ENCODE peak calls at places on chromosomes 7 and 10, in four cellular contexts. D is fibroblast of the aortic adventitia, M is fibroblast of mammary gland, B is IMR-90. H is an unnamed sample.

GRCh38 chr7:100556541-100556940 is 17.2 kb downstream of the SAP25 start:
- DNase-seq in M (peak), D (peak), B (peak), H (no peak)

GRCh38 chr10:124344266-124344590 is 74.5 kb downstream of the OAT start:
- DNase-seq in M (no peak), B (no peak), D (no peak), H (no peak)

GRCh38 chr7:111756687-111757178 is 194.4 kb upstream of the IMMP2L start:
- DNase-seq in M (peak), B (peak), D (peak), H (no peak)

GRCh38 chr10:124722812-124723783 is 21.1 kb downstream of the FAM53B start:
- DNase-seq in B (no peak), D (no peak), M (no peak), H (peak)

GRCh38 chr10:8489823-8490222 is 435.3 kb downstream of the GATA3 start:
- DNase-seq in D (no peak), M (no peak), B (no peak), H (no peak)

GRCh38 chr10:29479081-29479917 is 155.5 kb downstream of the SVIL start:
- DNase-seq in D (no peak), B (peak), M (no peak), H (no peak)

GRCh38 chr10:31147220-31147608 is 115.5 kb upstream of the ZNF438 start:
- DNase-seq in B (peak), M (peak), D (peak), H (no peak)

GRCh38 chr7:140062118-140062527 is 628 bp downstream of the PARP12 start:
- DNase-seq in M (no peak), B (no peak), D (no peak), H (peak)

GRCh38 chr10:133019651-133020050 is 68.1 kb upstream of the ADGRA1 start:
- DNase-seq in B (no peak), D (no peak), M (no peak), H (no peak)

GRCh38 chr7:108030536-108030935 is 27.6 kb upstream of the LAMB1 start:
- DNase-seq in M (peak), B (peak), D (no peak), H (no peak)

GRCh38 chr7:99433158-99433557 is 5.4 kb downstream of the PTCD1 start:
- DNase-seq in D (no peak), B (no peak), M (no peak), H (no peak)
- TF ChIP-seq CTCF in D (no peak), B (no peak), M (no peak), H (no peak)

DNA sequence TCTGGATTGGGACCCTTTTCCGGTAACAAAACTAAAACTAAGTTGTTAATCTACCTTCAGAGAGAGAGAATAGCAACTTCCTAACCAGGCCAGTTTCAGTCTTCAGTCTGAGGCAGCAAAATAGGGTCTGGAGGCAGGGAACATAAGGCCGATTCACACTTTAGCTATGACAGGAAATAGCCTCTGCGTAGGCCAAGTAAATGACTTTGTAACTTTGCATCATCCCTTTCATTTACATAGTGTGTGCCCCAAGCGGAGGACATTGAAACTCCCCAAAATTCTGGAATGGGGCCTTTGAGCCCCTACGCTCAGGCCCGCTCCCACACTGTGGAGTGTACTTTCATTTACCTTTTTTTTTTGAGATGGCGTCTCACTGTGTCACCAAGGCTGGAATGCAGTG is 1.7 kb upstream of the UPP1 start:
- DNase-seq in D (peak), M (peak), B (peak), H (no peak)
- TF ChIP-seq CTCF in D (peak), M (no peak), B (peak), H (no peak)

GRCh38 chr10:93064874-93065660 is 4.5 kb downstream of the CYP26C1 start:
- DNase-seq in M (no peak), B (no peak), D (no peak), H (no peak)

GRCh38 chr10:93067443-93068365 is 6.0 kb upstream of the CYP26A1 start:
- DNase-seq in B (no peak), M (no peak), D (no peak), H (peak)

GRCh38 chr10:93066544-93066913 is 5.9 kb downstream of the CYP26C1 start:
- DNase-seq in D (no peak), B (no peak), M (no peak), H (no peak)

GRCh38 chr10:93063977-93064660 is 3.5 kb downstream of the CYP26C1 start:
- DNase-seq in D (no peak), M (no peak), B (no peak), H (no peak)

GRCh38 chr10:93065675-93066543 is 5.3 kb downstream of the CYP26C1 start:
- DNase-seq in M (no peak), B (no peak), D (no peak), H (peak)
- TF ChIP-seq CTCF in M (no peak), B (peak), D (no peak), H (no peak)

DNA sequence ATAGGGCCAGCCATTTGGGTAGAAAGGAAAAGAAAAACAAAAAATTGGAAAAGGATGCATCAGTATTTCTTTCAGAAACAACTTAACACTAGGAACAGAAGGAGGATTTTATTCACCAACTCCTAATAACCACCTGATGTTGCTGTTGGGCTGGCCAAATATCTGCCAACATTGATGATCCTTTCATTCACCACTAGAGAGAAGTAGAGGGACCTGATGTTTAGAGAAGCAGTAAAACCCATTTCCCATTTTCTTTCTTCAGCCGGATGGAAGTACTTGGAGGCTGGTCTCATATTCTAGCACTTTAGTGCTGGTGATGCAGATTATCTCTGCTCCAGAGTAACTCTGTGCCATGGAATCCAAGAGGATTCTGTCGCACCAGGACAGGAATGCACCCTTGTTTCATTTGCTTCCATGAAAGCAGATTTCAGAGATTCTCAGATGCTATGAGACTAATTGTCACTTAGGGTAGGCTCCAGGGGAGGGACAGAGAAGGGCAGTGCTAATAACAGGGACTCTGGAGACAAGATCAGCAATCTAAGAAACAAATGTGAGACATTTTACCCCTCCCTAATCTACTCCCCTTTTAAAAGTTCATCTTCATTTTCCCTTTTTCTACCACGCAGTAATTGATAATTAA is 3.1 kb downstream of the KLLN start:
- DNase-seq in B (peak), M (peak), D (peak), H (peak)
- TF ChIP-seq CTCF in B (peak), M (peak), D (peak), H (peak)

H was measured in GM13976.